ENCODE peak calls at places on chromosomes 11 and 22, in nine cellular contexts. E, M, W, S, R, A, L, I and N are unnamed samples.

GRCh38 chr11:26778000-26778757 is 56.3 kb upstream of the SLC5A12 start:
- DNase-seq in R (no peak), W (peak; percentile 34), S (no peak), M (no peak), A (no peak), E (no peak), L (no peak), I (no peak), N (peak; percentile 87)

GRCh38 chr11:1557904-1558831 is 13.9 kb downstream of the DUSP8 start:
- DNase-seq in W (peak; percentile 85), R (peak; percentile 59), S (peak; percentile 71), M (no peak), I (no peak), E (no peak), L (no peak), A (no peak), N (peak; percentile 91)

GRCh38 chr22:49659281-49659923 is 168.3 kb downstream of the BRD1 start:
- DNase-seq in W (no peak), L (no peak), I (no peak), A (no peak), M (no peak), R (no peak), E (no peak), S (no peak), N (no peak)

GRCh38 chr11:95512682-95513081 is 276.9 kb downstream of the FAM76B start:
- DNase-seq in W (peak; percentile 63), R (no peak), M (no peak), E (no peak), S (peak; percentile 79), L (no peak), I (no peak), A (no peak), N (peak; percentile 98)

GRCh38 chr11:16312242-16312641 is 44.1 kb downstream of the SOX6 start:
- DNase-seq in E (no peak), L (no peak), I (no peak), W (no peak), S (no peak), R (no peak), A (no peak), M (no peak), N (no peak)

GRCh38 chr11:33704240-33705002 is 3.8 kb upstream of the C11orf91 start:
- DNase-seq in W (no peak), R (no peak), S (no peak), M (no peak), I (no peak), A (no peak), E (no peak), L (no peak), N (peak; percentile 15)

GRCh38 chr22:37211075-37211852 is 1.0 kb downstream of the SSTR3 start:
- DNase-seq in L (no peak), A (no peak), W (no peak), M (no peak), R (no peak), S (no peak), I (no peak), E (no peak), N (no peak)

GRCh38 chr11:48066881-48067800 is 86.8 kb downstream of the PTPRJ start:
- DNase-seq in L (no peak), S (no peak), M (no peak), A (no peak), R (no peak), I (no peak), E (no peak), W (no peak), N (peak; percentile 37)

GRCh38 chr11:66607126-66607834 is 9.2 kb upstream of the RBM14 start:
- DNase-seq in M (no peak), W (no peak), L (no peak), E (no peak), I (no peak), R (no peak), A (no peak), S (peak; percentile 58), N (peak; percentile 88)

GRCh38 chr22:45452565-45453449 is 39.3 kb downstream of the RIBC2 start:
- DNase-seq in W (no peak), R (no peak), M (no peak), A (no peak), L (no peak), S (no peak), E (no peak), I (no peak), N (peak; percentile 86)

GRCh38 chr22:33893486-33893885 is 26.8 kb downstream of the LARGE1 start:
- DNase-seq in L (no peak), A (no peak), S (no peak), W (no peak), R (no peak), E (no peak), M (no peak), I (no peak), N (no peak)
- H3K9me2 ChIP-seq in L (no peaks in the 10 kb centered on the region), A (no peaks in the 10 kb centered on the region), S (no peaks in the 10 kb centered on the region), W (no peaks in the 10 kb centered on the region), R (no peaks in the 10 kb centered on the region), E (no peaks in the 10 kb centered on the region), M (no peaks in the 10 kb centered on the region), I (no peaks in the 10 kb centered on the region), N (no peaks in the 10 kb centered on the region)

GRCh38 chr22:30233582-30233981 is 13.0 kb downstream of the LIF start:
- DNase-seq in E (no peak), W (no peak), S (no peak), M (no peak), L (no peak), A (no peak), R (no peak), I (no peak), N (no peak)

GRCh38 chr22:30234786-30235470 is 11.6 kb downstream of the LIF start:
- DNase-seq in A (no peak), W (no peak), S (peak; percentile 78), E (no peak), M (no peak), R (no peak), I (no peak), L (no peak), N (no peak)

GRCh38 chr22:30230330-30230729 is 16.2 kb downstream of the LIF start:
- DNase-seq in I (no peak), M (no peak), R (no peak), A (no peak), S (no peak), L (no peak), W (no peak), E (no peak), N (no peak)

GRCh38 chr22:30230787-30231461 is 15.6 kb downstream of the LIF start:
- DNase-seq in E (no peak), S (no peak), L (no peak), W (no peak), A (no peak), M (no peak), I (no peak), R (no peak), N (no peak)

DNA sequence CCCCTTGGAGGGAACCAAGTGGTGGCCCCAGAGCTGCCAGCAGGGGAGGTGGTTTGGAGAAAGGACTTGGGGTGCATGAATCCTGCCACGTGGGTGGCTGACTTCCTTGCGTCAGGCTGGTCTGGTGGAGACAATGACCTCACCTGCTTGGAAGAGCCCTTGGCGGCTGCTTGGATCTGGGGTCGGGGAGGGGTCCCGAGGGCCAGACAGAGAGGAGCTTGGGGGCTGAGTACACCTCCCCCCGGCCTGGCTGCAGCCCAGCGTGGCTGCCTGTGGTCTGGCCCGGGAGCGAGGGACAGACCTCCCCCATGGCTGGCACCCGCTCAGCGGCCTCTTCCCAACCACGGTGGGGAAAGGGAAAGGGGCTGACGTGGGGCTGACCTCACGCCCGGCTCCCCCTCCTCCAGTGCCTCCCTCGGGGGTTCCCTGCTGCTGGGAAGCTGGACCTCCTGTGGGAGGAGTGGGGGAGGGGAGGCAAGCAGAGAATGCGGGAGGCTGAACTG is 13.8 kb downstream of the LIF start:
- DNase-seq in E (no peak), R (no peak), I (no peak), A (no peak), W (no peak), L (no peak), M (no peak), S (no peak), N (no peak)
- H3K27me3 ChIP-seq in E (no peaks in the 10 kb centered on the region), R (no peaks in the 10 kb centered on the region), I (peaks cover 59% of the 10 kb centered on the region), A (no peaks in the 10 kb centered on the region), W (no peaks in the 10 kb centered on the region), L (no peaks in the 10 kb centered on the region), M (no peaks in the 10 kb centered on the region), S (no peaks in the 10 kb centered on the region), N (no peaks in the 10 kb centered on the region)

DNA sequence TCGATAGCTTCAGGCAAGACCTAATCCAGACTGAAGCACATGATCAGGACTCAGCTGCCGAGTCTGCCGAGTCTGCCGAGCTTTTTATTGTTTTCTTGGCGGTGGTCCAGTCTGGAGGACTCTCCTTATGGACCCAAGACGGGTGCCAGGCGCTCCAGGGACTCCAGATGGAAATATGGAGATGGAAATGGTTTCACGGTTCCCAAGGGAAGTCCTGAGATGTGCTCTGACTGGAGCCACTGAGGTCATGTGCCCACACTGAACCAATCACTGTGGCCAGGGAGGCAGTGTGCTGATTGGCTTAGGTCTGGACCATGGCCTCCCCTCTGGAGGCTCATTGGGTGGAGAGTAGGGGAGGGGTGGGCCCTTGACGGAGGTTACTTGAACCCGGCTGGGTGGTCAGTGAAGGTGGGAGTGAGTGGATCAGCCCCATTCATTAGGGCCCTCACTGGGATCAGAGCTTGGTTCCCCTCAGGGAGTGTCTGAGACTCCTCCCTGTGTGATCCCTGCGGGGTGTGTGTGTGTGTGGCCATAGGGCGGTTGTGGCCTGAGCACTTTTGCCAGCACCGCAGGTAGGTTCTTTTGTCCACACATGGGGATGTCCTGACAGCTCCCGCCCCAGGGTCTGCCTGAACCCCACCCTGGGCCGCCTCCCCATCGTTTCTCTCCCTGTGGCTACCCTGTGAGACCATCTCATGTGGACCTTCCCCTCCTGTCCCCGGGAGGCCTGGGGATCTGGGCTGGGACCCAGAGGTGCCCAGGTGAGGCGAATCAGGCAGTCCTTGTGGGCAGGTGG is 14.0 kb downstream of the RPS6KA4 start:
- DNase-seq in A (peak; percentile 75), E (peak; percentile 60), W (peak; percentile 52), L (peak; percentile 90), S (no peak), I (no peak), R (no peak), M (peak; percentile 92), N (peak; percentile 18)
- H3K27ac ChIP-seq in A (no peak overlapping the region), E (no peak overlapping the region), W (no peak overlapping the region), L (peak overlapping the region; percentile 60), S (no peak overlapping the region), I (no peak overlapping the region), R (no peak overlapping the region), M (peak overlapping the region; percentile 48), N (no peak overlapping the region)

GRCh38 chr11:100670140-100670539 is 16.9 kb upstream of the ARHGAP42 start:
- DNase-seq in S (no peak), A (no peak), L (no peak), E (peak; percentile 60), M (no peak), I (no peak), W (no peak), R (no peak), N (no peak)

GRCh38 chr11:100671471-100671870 is 15.6 kb upstream of the ARHGAP42 start:
- DNase-seq in E (no peak), W (peak; percentile 53), A (no peak), L (no peak), I (no peak), S (no peak), R (no peak), M (no peak), N (no peak)

GRCh38 chr11:100674212-100674611 is 12.9 kb upstream of the ARHGAP42 start:
- DNase-seq in W (no peak), M (no peak), R (no peak), L (no peak), S (no peak), A (no peak), E (no peak), I (no peak), N (no peak)

GRCh38 chr11:100673063-100673462 is 14.0 kb upstream of the ARHGAP42 start:
- DNase-seq in A (no peak), R (no peak), I (no peak), E (no peak), W (no peak), M (no peak), L (no peak), S (no peak), N (no peak)

GRCh38 chr11:100672483-100673038 is 14.5 kb upstream of the ARHGAP42 start:
- DNase-seq in E (no peak), L (no peak), S (no peak), R (no peak), W (no peak), M (no peak), I (no peak), A (no peak), N (no peak)
- H3K9me2 ChIP-seq in E (peaks cover 2% of the 10 kb centered on the region), L (no peaks in the 10 kb centered on the region), S (no peaks in the 10 kb centered on the region), R (no peaks in the 10 kb centered on the region), W (no peaks in the 10 kb centered on the region), M (no peaks in the 10 kb centered on the region), I (no peaks in the 10 kb centered on the region), A (no peaks in the 10 kb centered on the region), N (no peaks in the 10 kb centered on the region)